ENCODE peak calls at places on chromosome 1, in five cellular contexts. One of them, this sample, is unnamed.

GRCh38 chr1:244207042-244207934 is 156.2 kb downstream of the ZBTB18 start:
- DNase-seq in psoas muscle: no peak
- DNase-seq in left ventricle myocardium inferior: peak; percentile 37
- DNase-seq in SK-N-SH: no peak
- DNase-seq in body of pancreas: no peak
- DNase-seq in this sample: no peak

GRCh38 chr1:38571726-38572125 is 287.8 kb downstream of the RRAGC start:
- DNase-seq in body of pancreas: no peak
- DNase-seq in left ventricle myocardium inferior: no peak
- DNase-seq in psoas muscle: no peak
- DNase-seq in SK-N-SH: no peak
- DNase-seq in this sample: no peak

GRCh38 chr1:8025061-8025670 is 943 bp downstream of the ERRFI1 start:
- DNase-seq in body of pancreas: no peak
- DNase-seq in SK-N-SH: no peak
- DNase-seq in left ventricle myocardium inferior: no peak
- DNase-seq in psoas muscle: no peak
- DNase-seq in this sample: peak; percentile 13

GRCh38 chr1:227925582-227926198 is 22.0 kb downstream of the WNT9A start:
- DNase-seq in psoas muscle: no peak
- DNase-seq in left ventricle myocardium inferior: no peak
- DNase-seq in body of pancreas: no peak
- DNase-seq in SK-N-SH: no peak
- DNase-seq in this sample: no peak

GRCh38 chr1:33259879-33260278 is 3.6 kb downstream of the ZNF362 start:
- DNase-seq in body of pancreas: no peak
- DNase-seq in left ventricle myocardium inferior: no peak
- DNase-seq in SK-N-SH: no peak
- DNase-seq in psoas muscle: no peak
- DNase-seq in this sample: no peak

GRCh38 chr1:232764458-232765231 is 40.6 kb upstream of the MAP10 start:
- DNase-seq in SK-N-SH: no peak
- DNase-seq in left ventricle myocardium inferior: no peak
- DNase-seq in body of pancreas: peak; percentile 44
- DNase-seq in psoas muscle: no peak
- DNase-seq in this sample: no peak

GRCh38 chr1:118204106-118204505 is 19.1 kb upstream of the SPAG17 start:
- DNase-seq in left ventricle myocardium inferior: no peak
- DNase-seq in psoas muscle: no peak
- DNase-seq in SK-N-SH: no peak
- DNase-seq in body of pancreas: no peak
- DNase-seq in this sample: no peak

GRCh38 chr1:39573736-39574624 is 2.6 kb downstream of the PABPC4 start:
- DNase-seq in body of pancreas: no peak
- DNase-seq in left ventricle myocardium inferior: no peak
- DNase-seq in SK-N-SH: peak; percentile 39
- DNase-seq in psoas muscle: no peak
- DNase-seq in this sample: peak; percentile 87

GRCh38 chr1:114668784-114669561 is 876 bp downstream of the DENND2C start:
- DNase-seq in left ventricle myocardium inferior: no peak
- DNase-seq in SK-N-SH: peak; percentile 9
- DNase-seq in psoas muscle: no peak
- DNase-seq in body of pancreas: peak; percentile 24
- DNase-seq in this sample: no peak

GRCh38 chr1:115980998-115981993 is 5.0 kb downstream of the SLC22A15 start:
- DNase-seq in body of pancreas: peak; percentile 37
- DNase-seq in SK-N-SH: peak; percentile 73
- DNase-seq in left ventricle myocardium inferior: no peak
- DNase-seq in psoas muscle: no peak
- DNase-seq in this sample: peak; percentile 62

GRCh38 chr1:96487961-96488360 is 233.6 kb upstream of the PTBP2 start:
- DNase-seq in SK-N-SH: no peak
- DNase-seq in body of pancreas: peak; percentile 21
- DNase-seq in left ventricle myocardium inferior: no peak
- DNase-seq in psoas muscle: no peak
- DNase-seq in this sample: peak; percentile 75

GRCh38 chr1:8463144-8463927 is 145.4 kb downstream of the SLC45A1 start:
- DNase-seq in SK-N-SH: peak; percentile 60
- DNase-seq in body of pancreas: peak; percentile 46
- DNase-seq in psoas muscle: no peak
- DNase-seq in left ventricle myocardium inferior: no peak
- DNase-seq in this sample: peak; percentile 88

GRCh38 chr1:33348676-33349080 is 27.8 kb upstream of the A3GALT2 start:
- DNase-seq in psoas muscle: peak; percentile 41
- DNase-seq in left ventricle myocardium inferior: no peak
- DNase-seq in SK-N-SH: peak; percentile 50
- DNase-seq in body of pancreas: peak; percentile 43
- DNase-seq in this sample: peak; percentile 43

GRCh38 chr1:165630629-165631402 is at the start of gene MGST3:
- DNase-seq in body of pancreas: peak; percentile 96
- DNase-seq in psoas muscle: peak; percentile 97
- DNase-seq in SK-N-SH: peak; percentile 93
- DNase-seq in left ventricle myocardium inferior: peak; percentile 95
- DNase-seq in this sample: peak; percentile 99

GRCh38 chr1:231206856-231207255 is 34.2 kb upstream of the GNPAT start:
- DNase-seq in SK-N-SH: no peak
- DNase-seq in psoas muscle: no peak
- DNase-seq in body of pancreas: no peak
- DNase-seq in left ventricle myocardium inferior: no peak
- DNase-seq in this sample: no peak

GRCh38 chr1:160522136-160522535 is 919 bp downstream of the SLAMF6 start:
- DNase-seq in SK-N-SH: no peak
- DNase-seq in left ventricle myocardium inferior: no peak
- DNase-seq in psoas muscle: no peak
- DNase-seq in body of pancreas: no peak
- DNase-seq in this sample: no peak

GRCh38 chr1:160520582-160520981 is 2.5 kb downstream of the SLAMF6 start:
- DNase-seq in SK-N-SH: no peak
- DNase-seq in body of pancreas: no peak
- DNase-seq in psoas muscle: no peak
- DNase-seq in left ventricle myocardium inferior: no peak
- DNase-seq in this sample: no peak

GRCh38 chr1:160520999-160521398 is 2.1 kb downstream of the SLAMF6 start:
- DNase-seq in body of pancreas: no peak
- DNase-seq in psoas muscle: no peak
- DNase-seq in left ventricle myocardium inferior: no peak
- DNase-seq in SK-N-SH: no peak
- DNase-seq in this sample: no peak

GRCh38 chr1:160522622-160523345 is at the start of gene SLAMF6:
- DNase-seq in body of pancreas: no peak
- DNase-seq in left ventricle myocardium inferior: no peak
- DNase-seq in psoas muscle: no peak
- DNase-seq in SK-N-SH: no peak
- DNase-seq in this sample: no peak

DNA sequence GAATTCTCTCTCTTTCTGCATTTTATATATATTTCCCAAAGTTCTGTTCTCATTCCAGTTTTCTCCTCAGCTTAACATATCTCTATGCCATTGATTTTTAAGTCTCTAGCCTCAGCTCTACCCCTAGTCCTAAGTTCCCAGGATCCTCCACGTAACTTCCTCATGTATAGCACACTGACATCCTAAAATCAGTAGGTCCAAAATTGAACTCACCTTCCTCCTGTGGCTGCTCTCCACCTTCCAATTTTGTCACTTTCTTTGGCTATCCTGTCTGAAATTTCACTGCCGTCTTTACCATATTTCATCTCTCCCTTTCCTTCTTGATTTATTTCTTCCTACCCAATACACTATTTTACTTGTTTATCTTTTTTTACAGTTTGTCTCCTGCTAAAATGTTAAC is 1.5 kb downstream of the SLAMF6 start:
- DNase-seq in left ventricle myocardium inferior: no peak
- DNase-seq in body of pancreas: no peak
- DNase-seq in psoas muscle: no peak
- DNase-seq in SK-N-SH: no peak
- DNase-seq in this sample: no peak
- H3K4me3 ChIP-seq in left ventricle myocardium inferior: no peak overlapping the region
- H3K4me3 ChIP-seq in body of pancreas: no peak overlapping the region
- H3K4me3 ChIP-seq in psoas muscle: no peak overlapping the region
- H3K4me3 ChIP-seq in SK-N-SH: no peak overlapping the region
- H3K4me3 ChIP-seq in this sample: no peak overlapping the region

DNA sequence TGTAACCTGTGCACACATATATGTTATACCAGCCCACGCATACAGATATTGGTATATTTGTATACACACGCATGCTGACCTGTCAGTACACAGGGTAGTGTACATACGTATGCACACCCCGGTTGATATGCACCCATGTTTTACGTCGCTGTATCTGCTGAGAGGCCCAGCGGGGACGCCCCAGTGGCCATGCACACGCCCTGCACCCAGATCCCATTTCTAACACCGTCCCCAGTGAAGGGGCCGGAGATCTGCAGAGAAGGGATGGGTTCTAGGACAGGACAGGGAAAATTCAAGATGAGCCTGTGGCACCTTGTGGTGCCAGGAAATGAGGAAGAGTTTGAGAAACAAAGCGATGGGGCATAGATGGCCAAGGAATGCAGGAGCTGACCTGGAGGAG is 57.2 kb upstream of the TTC34 start:
- DNase-seq in psoas muscle: no peak
- DNase-seq in left ventricle myocardium inferior: no peak
- DNase-seq in body of pancreas: no peak
- DNase-seq in SK-N-SH: no peak
- DNase-seq in this sample: no peak
- H3K9me3 ChIP-seq in psoas muscle: no peaks in the 10 kb centered on the region
- H3K9me3 ChIP-seq in left ventricle myocardium inferior: no peaks in the 10 kb centered on the region
- H3K9me3 ChIP-seq in body of pancreas: no peaks in the 10 kb centered on the region
- H3K9me3 ChIP-seq in SK-N-SH: no peaks in the 10 kb centered on the region
- H3K9me3 ChIP-seq in this sample: no peaks in the 10 kb centered on the region

GRCh38 chr1:181356505-181357340 is 126.6 kb upstream of the CACNA1E start:
- DNase-seq in psoas muscle: no peak
- DNase-seq in body of pancreas: no peak
- DNase-seq in left ventricle myocardium inferior: no peak
- DNase-seq in SK-N-SH: no peak
- DNase-seq in this sample: no peak
- H3K27ac ChIP-seq in psoas muscle: no peak overlapping the region
- H3K27ac ChIP-seq in body of pancreas: no peak overlapping the region
- H3K27ac ChIP-seq in left ventricle myocardium inferior: peak overlapping the region; percentile 11
- H3K27ac ChIP-seq in SK-N-SH: no peak overlapping the region
- H3K27ac ChIP-seq in this sample: no peak overlapping the region

GRCh38 chr1:219427989-219428388 is 184.9 kb downstream of the ZC3H11B start:
- DNase-seq in body of pancreas: no peak
- DNase-seq in SK-N-SH: no peak
- DNase-seq in psoas muscle: no peak
- DNase-seq in left ventricle myocardium inferior: no peak
- DNase-seq in this sample: no peak
- H3K4me3 ChIP-seq in body of pancreas: no peak overlapping the region
- H3K4me3 ChIP-seq in SK-N-SH: no peak overlapping the region
- H3K4me3 ChIP-seq in psoas muscle: no peak overlapping the region
- H3K4me3 ChIP-seq in left ventricle myocardium inferior: no peak overlapping the region
- H3K4me3 ChIP-seq in this sample: no peak overlapping the region

This sample was measured in cardiac muscle cell.